ENCODE peak calls at places on chromosomes 1 and 21, in five cellular contexts. K is GM23338, R is RWPE1, P is SJSA1, Y is caudate nucleus. V is an unnamed sample.

GRCh38 chr1:39676951-39677350 is 5.0 kb upstream of the NT5C1A start:
- DNase-seq in K (no peak), R (no peak), P (no peak), Y (no peak), V (no peak)

GRCh38 chr1:226457307-226457712 is 49.4 kb upstream of the PARP1 start:
- DNase-seq in K (peak; percentile 93), R (no peak), P (no peak), Y (no peak), V (no peak)

GRCh38 chr1:53016705-53017104 is 45.3 kb upstream of the PODN start:
- DNase-seq in K (no peak), R (no peak), P (no peak), Y (no peak), V (no peak)

GRCh38 chr1:155977607-155978324 is 581 bp downstream of the ARHGEF2 start:
- DNase-seq in K (peak; percentile 56), R (peak; percentile 50), P (no peak), Y (no peak), V (no peak)

GRCh38 chr1:54299037-54299436 is 99.1 kb downstream of the MRPL37 start:
- DNase-seq in K (no peak), R (no peak), P (no peak), Y (no peak), V (no peak)

GRCh38 chr1:184366992-184367391 is 19.8 kb upstream of the C1orf21 start:
- DNase-seq in K (no peak), R (no peak), P (no peak), Y (no peak), V (no peak)

GRCh38 chr1:184567648-184568047 is 180.8 kb downstream of the C1orf21 start:
- DNase-seq in K (no peak), R (no peak), P (no peak), Y (no peak), V (no peak)

GRCh38 chr1:226662704-226663326 is 76.3 kb downstream of the ITPKB start:
- DNase-seq in K (no peak), R (peak; percentile 92), P (peak; percentile 95), Y (peak; percentile 51), V (peak; percentile 63)

GRCh38 chr1:190376067-190376466 is 101.6 kb downstream of the BRINP3 start:
- DNase-seq in K (no peak), R (no peak), P (no peak), Y (no peak), V (no peak)

GRCh38 chr21:45406801-45407628 is 2.0 kb downstream of the COL18A1 start:
- DNase-seq in K (peak; percentile 92), R (no peak), P (no peak), Y (no peak), V (no peak)

GRCh38 chr1:209443361-209443931 is 140.1 kb upstream of the CAMK1G start:
- DNase-seq in K (no peak), R (no peak), P (no peak), Y (no peak), V (no peak)

DNA sequence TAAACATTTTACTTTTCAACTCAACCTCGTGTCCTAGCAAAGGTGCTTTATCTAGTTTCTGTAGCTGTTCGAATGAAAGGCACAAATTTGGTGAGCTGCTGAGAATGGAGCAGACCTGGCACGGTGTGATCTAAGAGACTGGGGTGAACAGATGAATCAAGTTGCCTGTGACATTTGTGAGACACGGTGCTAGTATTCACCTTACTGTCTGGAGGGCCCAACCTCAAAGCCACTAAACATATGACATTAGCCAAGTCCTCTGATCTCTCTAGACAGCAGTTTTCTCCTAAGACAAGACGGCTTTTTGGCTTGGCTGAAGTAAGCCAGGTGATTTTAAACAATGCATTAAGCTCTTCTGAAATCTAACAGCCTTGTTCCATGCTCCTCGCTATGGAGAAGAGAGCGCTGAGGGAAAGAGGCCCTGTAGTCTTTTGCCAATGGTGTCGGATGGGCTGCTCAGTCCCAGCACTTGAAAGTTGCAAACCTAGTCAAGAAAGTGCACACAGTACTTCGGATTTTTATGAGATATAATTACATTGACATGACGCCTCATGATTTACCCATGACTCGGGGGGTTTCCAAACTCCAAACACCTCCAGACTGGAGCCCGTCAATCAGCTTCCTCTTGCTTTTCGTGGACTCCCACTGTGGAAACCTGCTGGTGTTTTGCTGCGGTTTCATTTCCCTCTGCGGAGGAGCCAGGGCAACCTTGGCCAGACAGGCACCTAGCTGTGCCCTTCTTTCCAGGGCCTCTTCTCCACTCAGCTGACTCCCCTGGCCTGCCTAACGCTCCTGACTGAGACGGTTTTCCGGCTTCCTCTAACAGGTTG is 789 bp upstream of the TOR3A start:
- DNase-seq in K (no peak), R (no peak), P (no peak), Y (no peak), V (no peak)
- H3K27ac ChIP-seq in K (peak overlapping the region; percentile 50), R (peak overlapping the region; percentile 86), P (peak overlapping the region; percentile 44), Y (peak overlapping the region; percentile 27), V (peak overlapping the region; percentile 70)

DNA sequence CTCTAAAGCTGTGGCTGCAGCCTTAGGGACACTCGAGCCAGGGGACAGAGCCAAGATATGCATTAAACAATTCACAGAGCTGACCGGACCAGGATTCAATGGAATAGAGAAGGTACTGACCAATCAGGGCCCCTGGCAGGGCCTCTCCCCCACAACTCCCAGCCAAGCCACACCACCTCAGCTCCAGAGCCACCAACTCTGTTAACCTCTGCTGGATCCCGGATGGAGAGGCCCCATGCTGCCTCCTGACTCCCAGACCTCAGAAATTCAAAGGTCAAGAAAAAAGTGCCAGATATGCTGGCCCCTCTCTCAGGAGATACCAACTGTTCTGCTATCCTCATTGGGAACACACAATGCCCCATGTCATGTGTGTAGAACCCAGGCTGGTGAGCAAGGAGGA is 62.1 kb downstream of the CD46 start:
- DNase-seq in K (no peak), R (no peak), P (no peak), Y (no peak), V (no peak)
- H3K27ac ChIP-seq in K (no peak overlapping the region), R (no peak overlapping the region), P (no peak overlapping the region), Y (no peak overlapping the region), V (no peak overlapping the region)

GRCh38 chr1:84426376-84426775 is 28.1 kb downstream of the DNASE2B start:
- DNase-seq in K (no peak), R (no peak), P (no peak), Y (no peak), V (no peak)

GRCh38 chr1:84430519-84430918 is 32.2 kb downstream of the DNASE2B start:
- DNase-seq in K (no peak), R (no peak), P (no peak), Y (no peak), V (no peak)

GRCh38 chr1:84429231-84429630 is 30.9 kb downstream of the DNASE2B start:
- DNase-seq in K (no peak), R (no peak), P (no peak), Y (no peak), V (no peak)

GRCh38 chr1:84427520-84428188 is 29.4 kb downstream of the DNASE2B start:
- DNase-seq in K (no peak), R (no peak), P (no peak), Y (no peak), V (peak; percentile 39)

DNA sequence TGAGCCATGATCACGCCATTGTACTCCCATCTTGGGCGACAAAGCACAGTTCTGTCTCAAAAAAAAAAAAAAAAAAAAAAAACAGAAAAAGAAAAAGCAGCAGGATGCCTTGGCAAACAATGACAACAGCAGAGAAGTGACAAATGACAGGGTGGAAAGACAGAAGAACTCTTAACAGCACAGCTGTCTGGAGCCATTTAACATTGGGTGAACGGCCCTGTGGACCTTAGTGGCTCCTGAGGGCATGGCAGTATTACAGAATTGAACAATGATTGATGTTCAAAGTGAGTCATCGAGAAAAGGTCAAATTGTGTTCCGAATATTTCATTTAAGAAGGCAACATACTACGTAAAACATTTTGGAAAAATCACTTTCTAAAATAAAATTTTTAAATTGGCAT is 29.9 kb downstream of the DNASE2B start:
- DNase-seq in K (no peak), R (no peak), P (no peak), Y (no peak), V (no peak)
- H3K27ac ChIP-seq in K (no peak overlapping the region), R (no peak overlapping the region), P (no peak overlapping the region), Y (no peak overlapping the region), V (no peak overlapping the region)

GRCh38 chr21:43989401-43989800 is 22.7 kb upstream of the TRAPPC10 start:
- DNase-seq in K (no peak), R (no peak), P (no peak), Y (no peak), V (no peak)
- H3K27ac ChIP-seq in K (no peak overlapping the region), R (no peak overlapping the region), P (no peak overlapping the region), Y (no peak overlapping the region), V (no peak overlapping the region)

DNA sequence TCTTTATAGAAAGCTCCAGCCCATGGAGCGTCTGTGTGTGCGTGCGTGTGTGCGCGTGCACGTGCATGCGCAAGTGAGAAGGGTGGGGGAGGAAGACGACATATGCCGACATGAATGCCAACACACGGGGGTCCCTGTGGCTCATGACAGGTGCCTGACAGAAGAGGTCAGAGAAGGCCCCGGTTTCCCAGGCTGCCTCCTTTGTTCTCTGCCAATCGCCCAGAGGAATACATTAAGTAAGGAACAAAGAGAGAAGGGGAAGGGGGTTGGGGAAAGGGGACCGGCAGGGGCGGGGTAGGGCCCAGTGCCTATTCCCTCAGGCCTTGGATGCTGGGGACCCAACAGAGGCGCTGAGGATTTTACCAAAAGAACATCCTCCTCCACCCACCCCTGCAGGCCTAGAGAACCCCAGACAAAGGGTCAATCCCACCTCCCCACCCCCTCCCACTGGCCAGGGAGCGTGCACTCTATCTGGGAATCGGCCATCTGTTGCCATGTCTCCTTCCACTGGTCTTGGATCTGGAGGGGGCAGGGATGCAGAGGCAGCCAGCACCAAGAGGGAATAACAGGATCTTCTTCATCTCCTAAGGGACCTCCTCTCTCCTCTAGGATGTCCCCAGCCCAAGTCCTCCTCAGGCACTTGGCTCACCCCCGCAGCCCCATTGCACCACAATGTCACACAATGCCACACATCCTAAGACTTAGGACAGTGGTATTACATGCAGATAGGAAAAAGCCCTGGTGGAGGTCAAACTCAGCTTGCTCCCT is 39.4 kb downstream of the PIK3C2B start:
- DNase-seq in K (peak; percentile 77), R (no peak), P (no peak), Y (no peak), V (no peak)
- H3K27ac ChIP-seq in K (peak overlapping the region; percentile 84), R (no peak overlapping the region), P (no peak overlapping the region), Y (peak overlapping the region; percentile 62), V (no peak overlapping the region)

GRCh38 chr1:42851420-42851819 is 5.0 kb downstream of the ZNF691 start:
- DNase-seq in K (no peak), R (no peak), P (no peak), Y (peak; percentile 36), V (no peak)

GRCh38 chr1:42851960-42852607 is 5.7 kb downstream of the ZNF691 start:
- DNase-seq in K (no peak), R (no peak), P (no peak), Y (no peak), V (no peak)

GRCh38 chr1:42852608-42852980 is 6.2 kb downstream of the ZNF691 start:
- DNase-seq in K (no peak), R (no peak), P (no peak), Y (no peak), V (no peak)

GRCh38 chr1:42849944-42850343 is 3.5 kb downstream of the ZNF691 start:
- DNase-seq in K (no peak), R (no peak), P (no peak), Y (no peak), V (no peak)

GRCh38 chr1:42853116-42853884 is 6.9 kb downstream of the ZNF691 start:
- DNase-seq in K (no peak), R (no peak), P (no peak), Y (no peak), V (no peak)
- H3K27ac ChIP-seq in K (no peak overlapping the region), R (no peak overlapping the region), P (no peak overlapping the region), Y (no peak overlapping the region), V (no peak overlapping the region)

GRCh38 chr1:61753998-61754508 is 11.8 kb downstream of the PATJ start:
- DNase-seq in K (no peak), R (no peak), P (no peak), Y (no peak), V (no peak)
- H3K27ac ChIP-seq in K (peak overlapping the region; percentile 77), R (no peak overlapping the region), P (no peak overlapping the region), Y (no peak overlapping the region), V (peak overlapping the region; percentile 85)

GRCh38 chr1:33319949-33320618 is 814 bp downstream of the A3GALT2 start:
- DNase-seq in K (no peak), R (no peak), P (no peak), Y (no peak), V (no peak)
- H3K27ac ChIP-seq in K (no peak overlapping the region), R (peak overlapping the region; percentile 20), P (no peak overlapping the region), Y (no peak overlapping the region), V (no peak overlapping the region)

V was measured in epithelial cell of prostate.